ENCODE peak calls at places on chromosomes 2 and 18, in seven cellular contexts. K is GM20000, I is erythroblast, E is GM03348, Y is activated T-helper 1 cell treated with Interleukin-2 at 50 U/mL for 16 hours, R is K562, O is ELR. Q is an unnamed sample.

GRCh38 chr18:70322928-70323327 is 34.1 kb downstream of the SOCS6 start:
- DNase-seq in K (no peak), I (peak; percentile 16), O (peak; percentile 20), R (no peak), E (no peak), Y (no peak), Q (no peak)

GRCh38 chr2:172113617-172114016 is 10.9 kb upstream of the DLX2 start:
- DNase-seq in R (peak; percentile 53), E (peak; percentile 50), I (peak; percentile 27), Y (no peak), K (peak; percentile 10), O (peak; percentile 74), Q (no peak)

GRCh38 chr2:206368484-206368883 is 74.8 kb upstream of the ADAM23 start:
- DNase-seq in O (no peak), K (no peak), E (no peak), Y (no peak), I (no peak), R (no peak), Q (no peak)

GRCh38 chr18:80191264-80191663 is 56.0 kb downstream of the PARD6G start:
- DNase-seq in R (no peak), I (no peak), Y (no peak), E (no peak), O (no peak), K (peak; percentile 47), Q (no peak)

GRCh38 chr2:46296216-46296839 is 879 bp upstream of the EPAS1 start:
- DNase-seq in E (no peak), I (peak; percentile 49), R (no peak), Y (no peak), K (peak; percentile 51), O (peak; percentile 40), Q (no peak)

GRCh38 chr18:8208716-8209115 is 400.5 kb upstream of the RAB12 start:
- DNase-seq in K (no peak), I (no peak), E (no peak), Y (no peak), O (peak; percentile 39), R (no peak), Q (no peak)

GRCh38 chr18:26088482-26088881 is 1.9 kb downstream of the SS18 start:
- DNase-seq in Y (no peak), O (peak; percentile 35), E (peak; percentile 7), R (peak; percentile 41), K (no peak), I (peak; percentile 72), Q (no peak)

GRCh38 chr2:54456526-54457325 is 599 bp downstream of the SPTBN1 start:
- DNase-seq in I (peak; percentile 5), Y (no peak), E (peak; percentile 79), K (peak; percentile 65), R (peak; percentile 17), O (peak; percentile 53), Q (no peak)

GRCh38 chr2:119366161-119366648 is 429 bp downstream of the C2orf76 start:
- DNase-seq in Y (no peak), O (peak; percentile 29), I (peak; percentile 60), K (no peak), E (peak; percentile 27), R (no peak), Q (no peak)

GRCh38 chr18:63736856-63737255 is 34.1 kb downstream of the SERPINB11 start:
- DNase-seq in R (no peak), I (no peak), O (peak; percentile 83), K (no peak), Y (no peak), E (no peak), Q (no peak)

GRCh38 chr2:167190053-167190452 is 301.8 kb downstream of the XIRP2 start:
- DNase-seq in I (no peak), K (no peak), E (no peak), O (peak; percentile 19), Y (no peak), R (no peak), Q (no peak)

GRCh38 chr2:231900975-231901374 is 25.2 kb downstream of the NPPC start:
- DNase-seq in Y (no peak), K (no peak), R (peak; percentile 33), O (no peak), E (no peak), I (no peak), Q (no peak)

GRCh38 chr18:49613141-49613641 is 51.3 kb downstream of the LIPG start:
- DNase-seq in I (no peak), Y (no peak), E (no peak), O (no peak), K (no peak), R (no peak), Q (no peak)

GRCh38 chr2:215218587-215219577 is 80.5 kb upstream of the ABCA12 start:
- DNase-seq in K (no peak), Y (no peak), I (no peak), O (no peak), R (no peak), E (peak; percentile 12), Q (no peak)

GRCh38 chr2:36650031-36650430 is 46.5 kb upstream of the VIT start:
- DNase-seq in Y (no peak), E (peak; percentile 60), I (no peak), O (peak; percentile 90), R (peak; percentile 8), K (peak; percentile 31), Q (no peak)

GRCh38 chr18:64273724-64274123 is 124.8 kb upstream of the LINC00305 start:
- DNase-seq in E (no peak), O (no peak), Y (no peak), R (no peak), I (no peak), K (no peak), Q (no peak)

GRCh38 chr18:27695509-27695908 is 481.4 kb downstream of the CDH2 start:
- DNase-seq in R (no peak), I (no peak), Y (no peak), E (no peak), O (peak; percentile 45), K (no peak), Q (no peak)

GRCh38 chr2:236240228-236240990 is 23.8 kb downstream of the ASB18 start:
- DNase-seq in K (no peak), I (no peak), R (no peak), O (no peak), Y (no peak), E (no peak), Q (no peak)

GRCh38 chr2:25341031-25341727 is 546 bp downstream of the DNMT3A start:
- DNase-seq in K (peak; percentile 90), Y (peak; percentile 11), E (peak; percentile 73), O (peak; percentile 14), I (peak; percentile 33), R (peak; percentile 55), Q (no peak)

GRCh38 chr2:174597347-174598047 is at the start of gene WIPF1:
- DNase-seq in Y (no peak), K (peak; percentile 61), R (no peak), E (peak; percentile 48), O (peak; percentile 86), I (peak; percentile 13), Q (peak; percentile 37)

GRCh38 chr2:99695121-99695773 is 205.4 kb upstream of the REV1 start:
- DNase-seq in I (no peak), K (no peak), O (no peak), Y (no peak), R (no peak), E (no peak), Q (no peak)

GRCh38 chr2:120224735-120225548 is 1.7 kb upstream of the TMEM185B start:
- DNase-seq in R (no peak), Y (no peak), K (no peak), I (no peak), O (no peak), E (no peak), Q (no peak)

GRCh38 chr2:54088719-54089118 is 26.7 kb upstream of the ACYP2 start:
- DNase-seq in K (no peak), I (no peak), Y (no peak), O (no peak), R (no peak), E (no peak), Q (no peak)

GRCh38 chr2:82852787-82853186 is 1606.3 kb downstream of the SUCLG1 start:
- DNase-seq in K (no peak), O (no peak), Y (no peak), R (no peak), I (peak; percentile 89), E (no peak), Q (no peak)

GRCh38 chr18:29892960-29893558 is 1149.5 kb downstream of the DSC3 start:
- DNase-seq in O (peak; percentile 50), E (peak; percentile 9), K (no peak), I (peak; percentile 9), Y (no peak), R (no peak), Q (no peak)